ENCODE peak calls at places on chromosome 21, in seven cellular contexts. Z, R, A, P, C, Q and F are unnamed samples.

GRCh38 chr21:26591543-26591942 is 18.5 kb upstream of the CYYR1 start:
- DNase-seq in Z (no peak), R (no peak), A (no peak), P (no peak), C (no peak), Q (no peak), F (no peak)

GRCh38 chr21:15495965-15496364 is 233.8 kb upstream of the USP25 start:
- DNase-seq in Z (no peak), R (no peak), A (no peak), P (no peak), C (peak), Q (no peak), F (peak)

GRCh38 chr21:45255381-45256020 is 32.2 kb downstream of the POFUT2 start:
- DNase-seq in Z (peak), R (no peak), A (no peak), P (peak), C (no peak), Q (no peak), F (no peak)

GRCh38 chr21:36743008-36743407 is 44.1 kb downstream of the SIM2 start:
- DNase-seq in Z (no peak), R (no peak), A (no peak), P (no peak), C (no peak), Q (no peak), F (no peak)

GRCh38 chr21:35053356-35054096 is 4.4 kb upstream of the RUNX1 start:
- DNase-seq in Z (no peak), R (no peak), A (no peak), P (no peak), C (no peak), Q (no peak), F (no peak)

GRCh38 chr21:44279621-44280260 is 5.9 kb upstream of the AIRE start:
- DNase-seq in Z (no peak), R (no peak), A (no peak), P (peak), C (no peak), Q (no peak), F (no peak)

GRCh38 chr21:41970751-41971653 is 17.2 kb upstream of the C2CD2 start:
- DNase-seq in Z (no peak), R (no peak), A (no peak), P (peak), C (no peak), Q (no peak), F (no peak)

GRCh38 chr21:42627527-42628289 is 25.7 kb upstream of the PDE9A start:
- DNase-seq in Z (no peak), R (no peak), A (no peak), P (no peak), C (no peak), Q (no peak), F (no peak)

GRCh38 chr21:19523066-19523465 is 1119.5 kb upstream of the TMPRSS15 start:
- DNase-seq in Z (no peak), R (no peak), A (no peak), P (no peak), C (no peak), Q (no peak), F (no peak)

GRCh38 chr21:36180963-36181362 is 24.3 kb downstream of the DOP1B start:
- DNase-seq in Z (no peak), R (no peak), A (no peak), P (no peak), C (no peak), Q (no peak), F (no peak)

GRCh38 chr21:32516729-32517649 is 68.3 kb downstream of the TCP10L start:
- DNase-seq in Z (no peak), R (no peak), A (no peak), P (no peak), C (peak), Q (no peak), F (peak)

GRCh38 chr21:15682977-15683376 is 46.8 kb upstream of the USP25 start:
- DNase-seq in Z (no peak), R (no peak), A (no peak), P (no peak), C (peak), Q (no peak), F (peak)

GRCh38 chr21:28069446-28069845 is 923.2 kb downstream of the LTN1 start:
- DNase-seq in Z (no peak), R (no peak), A (no peak), P (no peak), C (no peak), Q (no peak), F (no peak)

GRCh38 chr21:31500976-31501375 is 156.9 kb upstream of the TIAM1 start:
- DNase-seq in Z (no peak), R (no peak), A (no peak), P (no peak), C (no peak), Q (no peak), F (no peak)

GRCh38 chr21:27759091-27759659 is 792.3 kb upstream of the ADAMTS5 start:
- DNase-seq in Z (no peak), R (no peak), A (no peak), P (no peak), C (peak), Q (peak), F (no peak)

GRCh38 chr21:34606621-34607020 is 8.3 kb downstream of the RCAN1 start:
- DNase-seq in Z (no peak), R (no peak), A (no peak), P (no peak), C (no peak), Q (no peak), F (no peak)

GRCh38 chr21:26405735-26406361 is 167.2 kb downstream of the CYYR1 start:
- DNase-seq in Z (no peak), R (no peak), A (no peak), P (no peak), C (peak), Q (peak), F (no peak)

GRCh38 chr21:38377165-38378093 is 120.6 kb downstream of the KCNJ15 start:
- DNase-seq in Z (no peak), R (no peak), A (no peak), P (no peak), C (peak), Q (no peak), F (no peak)